ENCODE peak calls at places on chromosome 19, in eight cellular contexts. B is naive thymus-derived CD8-positive, alpha-beta T cell; R is retina; N is amygdala; X is neuronal stem cell; K is posterior vena cava; Y is ELR; U is AG09319. C is an unnamed sample.

GRCh38 chr19:11447347-11448262 is 12.2 kb downstream of the PRKCSH start:
- DNase-seq in Y (no peak), K (no peak), R (no peak), U (no peak), X (no peak), N (no peak), B (no peak), C (no peak)

GRCh38 chr19:50568321-50569022 is at the start of gene LRRC4B:
- DNase-seq in B (no peak), K (no peak), U (no peak), N (peak), R (no peak), Y (no peak), X (no peak), C (no peak)

GRCh38 chr19:14300281-14300680 is 81.0 kb upstream of the ADGRE5 start:
- DNase-seq in R (no peak), K (no peak), Y (no peak), X (no peak), N (no peak), B (no peak), U (no peak), C (no peak)

GRCh38 chr19:3061214-3062161 is 807 bp downstream of the TLE5 start:
- DNase-seq in K (no peak), B (peak), U (no peak), X (no peak), N (peak), R (no peak), Y (peak), C (no peak)

GRCh38 chr19:16034958-16035560 is 41.2 kb upstream of the TPM4 start:
- DNase-seq in U (no peak), Y (no peak), B (no peak), R (no peak), X (no peak), N (no peak), K (peak), C (no peak)

GRCh38 chr19:3984584-3984907 is 717 bp downstream of the EEF2 start:
- DNase-seq in U (no peak), R (peak), N (no peak), B (no peak), Y (no peak), X (no peak), K (no peak), C (no peak)

GRCh38 chr19:28184997-28185396 is 1028.0 kb downstream of the UQCRFS1 start:
- DNase-seq in R (no peak), K (no peak), B (no peak), N (no peak), Y (no peak), X (no peak), U (no peak), C (peak)

GRCh38 chr19:13790354-13790753 is 4.9 kb upstream of the ZSWIM4 start:
- DNase-seq in B (no peak), K (no peak), N (no peak), U (no peak), X (no peak), Y (no peak), R (no peak), C (no peak)

GRCh38 chr19:3135961-3136683 is at the start of gene GNA15:
- DNase-seq in X (no peak), B (no peak), Y (no peak), N (no peak), K (no peak), U (no peak), R (no peak), C (no peak)

C was measured in kidney glomerular epithelial cell.